ENCODE peak calls at places on chromosomes 2 and 18, in six cellular contexts. One of them, this sample, is unnamed.
A peak's percentile ranks its signal among the peaks of the same experiment; 100 is the strongest.

GRCh38 chr2:172836386-172837200 is 100.9 kb downstream of the RAPGEF4 start:
- DNase-seq in T1000: no peak
- DNase-seq in substantia nigra: no peak
- DNase-seq in activated T-helper 1 cell treated with anti-CD3 and anti-CD28 coated beads, Interleukin-12 subunit alpha, Interleukin-12 subunit beta, Interleukin-2, Interleukin-4 antibody, amounts not matched to agents 30 ng/mL and 10 ng/mL and 1 ng/mL, durations not matched to agents 14 hours and 24 hours and 36 hours: no peak
- DNase-seq in NCI-H1105: no peak
- DNase-seq in K562: no peak
- DNase-seq in this sample: no peak

GRCh38 chr2:24827321-24828261 is 34.4 kb downstream of the CENPO start:
- DNase-seq in T1000: peak; percentile 18
- DNase-seq in K562: peak; percentile 88
- DNase-seq in activated T-helper 1 cell treated with anti-CD3 and anti-CD28 coated beads, Interleukin-12 subunit alpha, Interleukin-12 subunit beta, Interleukin-2, Interleukin-4 antibody, amounts not matched to agents 30 ng/mL and 10 ng/mL and 1 ng/mL, durations not matched to agents 14 hours and 24 hours and 36 hours: peak; percentile 65
- DNase-seq in NCI-H1105: peak; percentile 80
- DNase-seq in substantia nigra: peak; percentile 65
- DNase-seq in this sample: peak; percentile 66

GRCh38 chr2:237327191-237327590 is 86.8 kb downstream of the COL6A3 start:
- DNase-seq in NCI-H1105: no peak
- DNase-seq in T1000: no peak
- DNase-seq in K562: no peak
- DNase-seq in activated T-helper 1 cell treated with anti-CD3 and anti-CD28 coated beads, Interleukin-12 subunit alpha, Interleukin-12 subunit beta, Interleukin-2, Interleukin-4 antibody, amounts not matched to agents 30 ng/mL and 10 ng/mL and 1 ng/mL, durations not matched to agents 14 hours and 24 hours and 36 hours: no peak
- DNase-seq in substantia nigra: no peak
- DNase-seq in this sample: no peak

GRCh38 chr2:79292936-79293335 is 133.4 kb upstream of the REG3A start:
- DNase-seq in NCI-H1105: no peak
- DNase-seq in substantia nigra: no peak
- DNase-seq in activated T-helper 1 cell treated with anti-CD3 and anti-CD28 coated beads, Interleukin-12 subunit alpha, Interleukin-12 subunit beta, Interleukin-2, Interleukin-4 antibody, amounts not matched to agents 30 ng/mL and 10 ng/mL and 1 ng/mL, durations not matched to agents 14 hours and 24 hours and 36 hours: no peak
- DNase-seq in K562: no peak
- DNase-seq in T1000: no peak
- DNase-seq in this sample: no peak

GRCh38 chr18:6683112-6683876 is 46.2 kb upstream of the ARHGAP28 start:
- DNase-seq in activated T-helper 1 cell treated with anti-CD3 and anti-CD28 coated beads, Interleukin-12 subunit alpha, Interleukin-12 subunit beta, Interleukin-2, Interleukin-4 antibody, amounts not matched to agents 30 ng/mL and 10 ng/mL and 1 ng/mL, durations not matched to agents 14 hours and 24 hours and 36 hours: no peak
- DNase-seq in substantia nigra: no peak
- DNase-seq in T1000: no peak
- DNase-seq in NCI-H1105: no peak
- DNase-seq in K562: peak; percentile 96
- DNase-seq in this sample: no peak

GRCh38 chr2:132725716-132726115 is 55.7 kb upstream of the LYPD1 start:
- DNase-seq in K562: no peak
- DNase-seq in T1000: no peak
- DNase-seq in substantia nigra: no peak
- DNase-seq in NCI-H1105: peak; percentile 62
- DNase-seq in activated T-helper 1 cell treated with anti-CD3 and anti-CD28 coated beads, Interleukin-12 subunit alpha, Interleukin-12 subunit beta, Interleukin-2, Interleukin-4 antibody, amounts not matched to agents 30 ng/mL and 10 ng/mL and 1 ng/mL, durations not matched to agents 14 hours and 24 hours and 36 hours: no peak
- DNase-seq in this sample: no peak

GRCh38 chr18:45291616-45292612 is 323.4 kb upstream of the SLC14A2 start:
- DNase-seq in T1000: no peak
- DNase-seq in substantia nigra: no peak
- DNase-seq in NCI-H1105: peak; percentile 48
- DNase-seq in K562: peak; percentile 4
- DNase-seq in activated T-helper 1 cell treated with anti-CD3 and anti-CD28 coated beads, Interleukin-12 subunit alpha, Interleukin-12 subunit beta, Interleukin-2, Interleukin-4 antibody, amounts not matched to agents 30 ng/mL and 10 ng/mL and 1 ng/mL, durations not matched to agents 14 hours and 24 hours and 36 hours: no peak
- DNase-seq in this sample: peak; percentile 85

GRCh38 chr2:17736989-17737388 is 16.6 kb downstream of the SMC6 start:
- DNase-seq in T1000: no peak
- DNase-seq in activated T-helper 1 cell treated with anti-CD3 and anti-CD28 coated beads, Interleukin-12 subunit alpha, Interleukin-12 subunit beta, Interleukin-2, Interleukin-4 antibody, amounts not matched to agents 30 ng/mL and 10 ng/mL and 1 ng/mL, durations not matched to agents 14 hours and 24 hours and 36 hours: no peak
- DNase-seq in substantia nigra: no peak
- DNase-seq in K562: no peak
- DNase-seq in NCI-H1105: no peak
- DNase-seq in this sample: no peak

GRCh38 chr2:219045937-219046550 is 4.7 kb upstream of the CFAP65 start:
- DNase-seq in NCI-H1105: no peak
- DNase-seq in substantia nigra: no peak
- DNase-seq in T1000: peak; percentile 12
- DNase-seq in K562: peak; percentile 62
- DNase-seq in activated T-helper 1 cell treated with anti-CD3 and anti-CD28 coated beads, Interleukin-12 subunit alpha, Interleukin-12 subunit beta, Interleukin-2, Interleukin-4 antibody, amounts not matched to agents 30 ng/mL and 10 ng/mL and 1 ng/mL, durations not matched to agents 14 hours and 24 hours and 36 hours: no peak
- DNase-seq in this sample: no peak

GRCh38 chr18:3791258-3791657 is 341.3 kb downstream of the TGIF1 start:
- DNase-seq in NCI-H1105: peak; percentile 15
- DNase-seq in substantia nigra: no peak
- DNase-seq in activated T-helper 1 cell treated with anti-CD3 and anti-CD28 coated beads, Interleukin-12 subunit alpha, Interleukin-12 subunit beta, Interleukin-2, Interleukin-4 antibody, amounts not matched to agents 30 ng/mL and 10 ng/mL and 1 ng/mL, durations not matched to agents 14 hours and 24 hours and 36 hours: no peak
- DNase-seq in K562: no peak
- DNase-seq in T1000: no peak
- DNase-seq in this sample: no peak

GRCh38 chr18:3869848-3870247 is 419.9 kb downstream of the TGIF1 start:
- DNase-seq in T1000: no peak
- DNase-seq in activated T-helper 1 cell treated with anti-CD3 and anti-CD28 coated beads, Interleukin-12 subunit alpha, Interleukin-12 subunit beta, Interleukin-2, Interleukin-4 antibody, amounts not matched to agents 30 ng/mL and 10 ng/mL and 1 ng/mL, durations not matched to agents 14 hours and 24 hours and 36 hours: no peak
- DNase-seq in substantia nigra: no peak
- DNase-seq in NCI-H1105: peak; percentile 6
- DNase-seq in K562: peak; percentile 61
- DNase-seq in this sample: no peak

GRCh38 chr2:159202568-159203071 is 83.9 kb downstream of the WDSUB1 start:
- DNase-seq in substantia nigra: no peak
- DNase-seq in NCI-H1105: no peak
- DNase-seq in K562: no peak
- DNase-seq in T1000: peak; percentile 72
- DNase-seq in activated T-helper 1 cell treated with anti-CD3 and anti-CD28 coated beads, Interleukin-12 subunit alpha, Interleukin-12 subunit beta, Interleukin-2, Interleukin-4 antibody, amounts not matched to agents 30 ng/mL and 10 ng/mL and 1 ng/mL, durations not matched to agents 14 hours and 24 hours and 36 hours: no peak
- DNase-seq in this sample: no peak

GRCh38 chr2:164388511-164388910 is 232.8 kb downstream of the GRB14 start:
- DNase-seq in substantia nigra: no peak
- DNase-seq in NCI-H1105: no peak
- DNase-seq in activated T-helper 1 cell treated with anti-CD3 and anti-CD28 coated beads, Interleukin-12 subunit alpha, Interleukin-12 subunit beta, Interleukin-2, Interleukin-4 antibody, amounts not matched to agents 30 ng/mL and 10 ng/mL and 1 ng/mL, durations not matched to agents 14 hours and 24 hours and 36 hours: no peak
- DNase-seq in K562: no peak
- DNase-seq in T1000: no peak
- DNase-seq in this sample: peak; percentile 8

GRCh38 chr2:152790883-152791282 is 72.5 kb downstream of the ARL6IP6 start:
- DNase-seq in activated T-helper 1 cell treated with anti-CD3 and anti-CD28 coated beads, Interleukin-12 subunit alpha, Interleukin-12 subunit beta, Interleukin-2, Interleukin-4 antibody, amounts not matched to agents 30 ng/mL and 10 ng/mL and 1 ng/mL, durations not matched to agents 14 hours and 24 hours and 36 hours: no peak
- DNase-seq in K562: no peak
- DNase-seq in substantia nigra: no peak
- DNase-seq in T1000: no peak
- DNase-seq in NCI-H1105: no peak
- DNase-seq in this sample: no peak

GRCh38 chr2:15510552-15510951 is 50.6 kb downstream of the NBAS start:
- DNase-seq in activated T-helper 1 cell treated with anti-CD3 and anti-CD28 coated beads, Interleukin-12 subunit alpha, Interleukin-12 subunit beta, Interleukin-2, Interleukin-4 antibody, amounts not matched to agents 30 ng/mL and 10 ng/mL and 1 ng/mL, durations not matched to agents 14 hours and 24 hours and 36 hours: no peak
- DNase-seq in T1000: no peak
- DNase-seq in substantia nigra: no peak
- DNase-seq in K562: no peak
- DNase-seq in NCI-H1105: no peak
- DNase-seq in this sample: no peak

GRCh38 chr2:99602475-99602874 is 112.7 kb upstream of the REV1 start:
- DNase-seq in K562: no peak
- DNase-seq in NCI-H1105: no peak
- DNase-seq in T1000: no peak
- DNase-seq in activated T-helper 1 cell treated with anti-CD3 and anti-CD28 coated beads, Interleukin-12 subunit alpha, Interleukin-12 subunit beta, Interleukin-2, Interleukin-4 antibody, amounts not matched to agents 30 ng/mL and 10 ng/mL and 1 ng/mL, durations not matched to agents 14 hours and 24 hours and 36 hours: no peak
- DNase-seq in substantia nigra: no peak
- DNase-seq in this sample: no peak

GRCh38 chr18:59460060-59460395 is 101.0 kb upstream of the LMAN1 start:
- DNase-seq in activated T-helper 1 cell treated with anti-CD3 and anti-CD28 coated beads, Interleukin-12 subunit alpha, Interleukin-12 subunit beta, Interleukin-2, Interleukin-4 antibody, amounts not matched to agents 30 ng/mL and 10 ng/mL and 1 ng/mL, durations not matched to agents 14 hours and 24 hours and 36 hours: no peak
- DNase-seq in NCI-H1105: no peak
- DNase-seq in T1000: no peak
- DNase-seq in substantia nigra: no peak
- DNase-seq in K562: no peak
- DNase-seq in this sample: no peak

GRCh38 chr2:175621847-175622246 is 380.2 kb downstream of the LNPK start:
- DNase-seq in T1000: no peak
- DNase-seq in substantia nigra: no peak
- DNase-seq in activated T-helper 1 cell treated with anti-CD3 and anti-CD28 coated beads, Interleukin-12 subunit alpha, Interleukin-12 subunit beta, Interleukin-2, Interleukin-4 antibody, amounts not matched to agents 30 ng/mL and 10 ng/mL and 1 ng/mL, durations not matched to agents 14 hours and 24 hours and 36 hours: no peak
- DNase-seq in K562: peak; percentile 20
- DNase-seq in NCI-H1105: no peak
- DNase-seq in this sample: no peak

GRCh38 chr2:63977904-63978303 is 41.3 kb downstream of the VPS54 start:
- DNase-seq in activated T-helper 1 cell treated with anti-CD3 and anti-CD28 coated beads, Interleukin-12 subunit alpha, Interleukin-12 subunit beta, Interleukin-2, Interleukin-4 antibody, amounts not matched to agents 30 ng/mL and 10 ng/mL and 1 ng/mL, durations not matched to agents 14 hours and 24 hours and 36 hours: peak; percentile 23
- DNase-seq in NCI-H1105: no peak
- DNase-seq in K562: no peak
- DNase-seq in substantia nigra: no peak
- DNase-seq in T1000: no peak
- DNase-seq in this sample: no peak

GRCh38 chr2:61715501-61715900 is 138.4 kb downstream of the FAM161A start:
- DNase-seq in NCI-H1105: no peak
- DNase-seq in activated T-helper 1 cell treated with anti-CD3 and anti-CD28 coated beads, Interleukin-12 subunit alpha, Interleukin-12 subunit beta, Interleukin-2, Interleukin-4 antibody, amounts not matched to agents 30 ng/mL and 10 ng/mL and 1 ng/mL, durations not matched to agents 14 hours and 24 hours and 36 hours: no peak
- DNase-seq in T1000: no peak
- DNase-seq in K562: no peak
- DNase-seq in substantia nigra: no peak
- DNase-seq in this sample: no peak